ENCODE peak calls at places on chromosomes 7 and 10, in six cellular contexts. One of them, this sample, is unnamed.

GRCh38 chr10:132724436-132724835 is 61.5 kb downstream of the NKX6-2 start:
- DNase-seq in NCI-H1436: no peak
- DNase-seq in HFFc6: peak; percentile 81
- DNase-seq in GM03348: no peak
- DNase-seq in glutamatergic neuron: no peak
- DNase-seq in cardiac muscle cell: no peak
- DNase-seq in this sample: no peak

GRCh38 chr10:69474688-69475432 is 23.6 kb downstream of the TSPAN15 start:
- DNase-seq in GM03348: peak; percentile 91
- DNase-seq in cardiac muscle cell: no peak
- DNase-seq in HFFc6: peak; percentile 90
- DNase-seq in glutamatergic neuron: no peak
- DNase-seq in NCI-H1436: no peak
- DNase-seq in this sample: no peak

GRCh38 chr7:80387634-80388033 is 124.2 kb downstream of the GNAT3 start:
- DNase-seq in HFFc6: no peak
- DNase-seq in GM03348: no peak
- DNase-seq in cardiac muscle cell: no peak
- DNase-seq in glutamatergic neuron: peak; percentile 31
- DNase-seq in NCI-H1436: no peak
- DNase-seq in this sample: peak; percentile 64

GRCh38 chr7:85095357-85095756 is 91.5 kb downstream of the SEMA3D start:
- DNase-seq in HFFc6: no peak
- DNase-seq in GM03348: no peak
- DNase-seq in cardiac muscle cell: no peak
- DNase-seq in NCI-H1436: no peak
- DNase-seq in glutamatergic neuron: no peak
- DNase-seq in this sample: no peak

GRCh38 chr10:11176746-11177145 is 159.1 kb downstream of the CELF2 start:
- DNase-seq in GM03348: no peak
- DNase-seq in NCI-H1436: no peak
- DNase-seq in glutamatergic neuron: no peak
- DNase-seq in HFFc6: no peak
- DNase-seq in cardiac muscle cell: no peak
- DNase-seq in this sample: no peak

GRCh38 chr10:129951251-129951808 is 12.7 kb downstream of the EBF3 start:
- DNase-seq in GM03348: no peak
- DNase-seq in cardiac muscle cell: no peak
- DNase-seq in NCI-H1436: peak; percentile 31
- DNase-seq in HFFc6: no peak
- DNase-seq in glutamatergic neuron: peak; percentile 19
- DNase-seq in this sample: peak; percentile 86

GRCh38 chr7:85815511-85815910 is 628.7 kb upstream of the SEMA3D start:
- DNase-seq in NCI-H1436: no peak
- DNase-seq in cardiac muscle cell: no peak
- DNase-seq in GM03348: no peak
- DNase-seq in glutamatergic neuron: no peak
- DNase-seq in HFFc6: no peak
- DNase-seq in this sample: peak; percentile 31

GRCh38 chr10:31081937-31082635 is 50.4 kb upstream of the ZNF438 start:
- DNase-seq in glutamatergic neuron: no peak
- DNase-seq in NCI-H1436: no peak
- DNase-seq in cardiac muscle cell: no peak
- DNase-seq in GM03348: no peak
- DNase-seq in HFFc6: no peak
- DNase-seq in this sample: no peak

GRCh38 chr10:95125582-95125981 is 56.3 kb upstream of the CYP2C8 start:
- DNase-seq in NCI-H1436: no peak
- DNase-seq in GM03348: no peak
- DNase-seq in HFFc6: no peak
- DNase-seq in glutamatergic neuron: no peak
- DNase-seq in cardiac muscle cell: no peak
- DNase-seq in this sample: no peak

GRCh38 chr7:148334959-148335577 is 255.5 kb upstream of the C7orf33 start:
- DNase-seq in HFFc6: no peak
- DNase-seq in GM03348: no peak
- DNase-seq in NCI-H1436: peak; percentile 77
- DNase-seq in cardiac muscle cell: no peak
- DNase-seq in glutamatergic neuron: no peak
- DNase-seq in this sample: no peak

GRCh38 chr7:6160191-6160623 is 112.2 kb downstream of the CYTH3 start:
- DNase-seq in cardiac muscle cell: peak; percentile 69
- DNase-seq in NCI-H1436: no peak
- DNase-seq in HFFc6: peak; percentile 76
- DNase-seq in GM03348: peak; percentile 95
- DNase-seq in glutamatergic neuron: peak; percentile 78
- DNase-seq in this sample: peak; percentile 96

GRCh38 chr10:133075346-133076137 is 12.2 kb upstream of the ADGRA1 start:
- DNase-seq in glutamatergic neuron: no peak
- DNase-seq in cardiac muscle cell: no peak
- DNase-seq in NCI-H1436: no peak
- DNase-seq in GM03348: no peak
- DNase-seq in HFFc6: no peak
- DNase-seq in this sample: no peak

GRCh38 chr10:126839094-126839761 is 66.0 kb upstream of the DOCK1 start:
- DNase-seq in HFFc6: no peak
- DNase-seq in NCI-H1436: peak; percentile 97
- DNase-seq in cardiac muscle cell: no peak
- DNase-seq in glutamatergic neuron: no peak
- DNase-seq in GM03348: no peak
- DNase-seq in this sample: no peak

This sample was measured in SK-N-SH.